ENCODE peak calls at places on chromosomes 3 and 15, in seven cellular contexts. One of them, this sample, is unnamed.

GRCh38 chr15:101131489-101132389 is 120.1 kb downstream of the CHSY1 start:
- DNase-seq in AG09309: no peak
- DNase-seq in amygdala: no peak
- DNase-seq in M059J: no peak
- DNase-seq in NCI-H2081: no peak
- DNase-seq in foreskin fibroblast: no peak
- DNase-seq in GM12878: no peak
- DNase-seq in this sample: peak; percentile 64

GRCh38 chr15:31013863-31014607 is 22.6 kb upstream of the MTMR10 start:
- DNase-seq in GM12878: peak; percentile 65
- DNase-seq in foreskin fibroblast: no peak
- DNase-seq in M059J: no peak
- DNase-seq in NCI-H2081: no peak
- DNase-seq in AG09309: no peak
- DNase-seq in amygdala: no peak
- DNase-seq in this sample: no peak

GRCh38 chr3:157290761-157291160 is 130.8 kb upstream of the CCNL1 start:
- DNase-seq in GM12878: no peak
- DNase-seq in NCI-H2081: no peak
- DNase-seq in foreskin fibroblast: peak; percentile 76
- DNase-seq in AG09309: peak; percentile 87
- DNase-seq in M059J: peak; percentile 80
- DNase-seq in amygdala: no peak
- DNase-seq in this sample: no peak

GRCh38 chr3:24428470-24428869 is 66.2 kb downstream of the THRB start:
- DNase-seq in foreskin fibroblast: no peak
- DNase-seq in M059J: no peak
- DNase-seq in GM12878: no peak
- DNase-seq in amygdala: no peak
- DNase-seq in AG09309: no peak
- DNase-seq in NCI-H2081: no peak
- DNase-seq in this sample: no peak

GRCh38 chr3:28844688-28845324 is 436.1 kb upstream of the RBMS3 start:
- DNase-seq in amygdala: no peak
- DNase-seq in GM12878: no peak
- DNase-seq in NCI-H2081: no peak
- DNase-seq in M059J: no peak
- DNase-seq in foreskin fibroblast: no peak
- DNase-seq in AG09309: no peak
- DNase-seq in this sample: no peak

GRCh38 chr15:100114526-100114925 is 227.2 kb downstream of the ADAMTS17 start:
- DNase-seq in GM12878: no peak
- DNase-seq in amygdala: no peak
- DNase-seq in AG09309: no peak
- DNase-seq in NCI-H2081: no peak
- DNase-seq in foreskin fibroblast: no peak
- DNase-seq in M059J: peak; percentile 78
- DNase-seq in this sample: peak; percentile 33

GRCh38 chr15:48355377-48355776 is 24.1 kb downstream of the DUT start:
- DNase-seq in M059J: no peak
- DNase-seq in GM12878: no peak
- DNase-seq in NCI-H2081: no peak
- DNase-seq in foreskin fibroblast: no peak
- DNase-seq in AG09309: peak; percentile 81
- DNase-seq in amygdala: no peak
- DNase-seq in this sample: no peak

GRCh38 chr3:159787794-159788205 is 200.8 kb upstream of the IL12A start:
- DNase-seq in NCI-H2081: no peak
- DNase-seq in M059J: peak; percentile 76
- DNase-seq in amygdala: no peak
- DNase-seq in foreskin fibroblast: no peak
- DNase-seq in AG09309: peak; percentile 17
- DNase-seq in GM12878: no peak
- DNase-seq in this sample: no peak

GRCh38 chr3:14537590-14538450 is 2.3 kb downstream of the GRIP2 start:
- DNase-seq in amygdala: no peak
- DNase-seq in foreskin fibroblast: no peak
- DNase-seq in M059J: no peak
- DNase-seq in GM12878: no peak
- DNase-seq in AG09309: no peak
- DNase-seq in NCI-H2081: no peak
- DNase-seq in this sample: peak; percentile 65

GRCh38 chr3:188590556-188590955 is 436.6 kb downstream of the LPP start:
- DNase-seq in M059J: no peak
- DNase-seq in AG09309: no peak
- DNase-seq in foreskin fibroblast: no peak
- DNase-seq in GM12878: no peak
- DNase-seq in amygdala: no peak
- DNase-seq in NCI-H2081: no peak
- DNase-seq in this sample: no peak

GRCh38 chr3:15809313-15809712 is 11.5 kb upstream of the ANKRD28 start:
- DNase-seq in AG09309: no peak
- DNase-seq in M059J: no peak
- DNase-seq in NCI-H2081: no peak
- DNase-seq in foreskin fibroblast: no peak
- DNase-seq in amygdala: no peak
- DNase-seq in GM12878: no peak
- DNase-seq in this sample: no peak

GRCh38 chr3:68878322-68878721 is 54.0 kb downstream of the TAFA4 start:
- DNase-seq in foreskin fibroblast: peak; percentile 7
- DNase-seq in NCI-H2081: peak; percentile 23
- DNase-seq in amygdala: no peak
- DNase-seq in M059J: peak; percentile 0
- DNase-seq in AG09309: peak; percentile 7
- DNase-seq in GM12878: no peak
- DNase-seq in this sample: no peak

GRCh38 chr3:141076821-141077571 is 25.8 kb downstream of the SPSB4 start:
- DNase-seq in M059J: no peak
- DNase-seq in AG09309: peak; percentile 7
- DNase-seq in NCI-H2081: peak; percentile 67
- DNase-seq in GM12878: no peak
- DNase-seq in foreskin fibroblast: peak; percentile 21
- DNase-seq in amygdala: peak; percentile 28
- DNase-seq in this sample: peak; percentile 83

GRCh38 chr15:77721963-77722362 is 89.3 kb upstream of the LINGO1 start:
- DNase-seq in M059J: no peak
- DNase-seq in AG09309: no peak
- DNase-seq in foreskin fibroblast: no peak
- DNase-seq in amygdala: no peak
- DNase-seq in GM12878: no peak
- DNase-seq in NCI-H2081: no peak
- DNase-seq in this sample: no peak

GRCh38 chr3:95905182-95905581 is 909.2 kb upstream of the EPHA6 start:
- DNase-seq in AG09309: no peak
- DNase-seq in GM12878: no peak
- DNase-seq in amygdala: no peak
- DNase-seq in NCI-H2081: no peak
- DNase-seq in foreskin fibroblast: no peak
- DNase-seq in M059J: no peak
- DNase-seq in this sample: no peak

GRCh38 chr15:85756411-85757072 is 38.2 kb downstream of the KLHL25 start:
- DNase-seq in foreskin fibroblast: no peak
- DNase-seq in GM12878: no peak
- DNase-seq in NCI-H2081: no peak
- DNase-seq in amygdala: no peak
- DNase-seq in M059J: no peak
- DNase-seq in AG09309: no peak
- DNase-seq in this sample: peak; percentile 51

GRCh38 chr3:9080165-9080564 is 116.9 kb upstream of the RAD18 start:
- DNase-seq in NCI-H2081: no peak
- DNase-seq in amygdala: no peak
- DNase-seq in GM12878: no peak
- DNase-seq in M059J: peak; percentile 53
- DNase-seq in AG09309: no peak
- DNase-seq in foreskin fibroblast: no peak
- DNase-seq in this sample: no peak

GRCh38 chr15:59168536-59168935 is 38.1 kb upstream of the LDHAL6B start:
- DNase-seq in GM12878: no peak
- DNase-seq in AG09309: no peak
- DNase-seq in NCI-H2081: no peak
- DNase-seq in amygdala: no peak
- DNase-seq in foreskin fibroblast: peak; percentile 54
- DNase-seq in M059J: peak; percentile 75
- DNase-seq in this sample: no peak

GRCh38 chr3:119219069-119219468 is 21.6 kb downstream of the B4GALT4 start:
- DNase-seq in amygdala: no peak
- DNase-seq in foreskin fibroblast: no peak
- DNase-seq in GM12878: no peak
- DNase-seq in M059J: no peak
- DNase-seq in NCI-H2081: no peak
- DNase-seq in AG09309: no peak
- DNase-seq in this sample: no peak

GRCh38 chr3:119597548-119598288 is at the start of gene PLA1A:
- DNase-seq in foreskin fibroblast: no peak
- DNase-seq in amygdala: no peak
- DNase-seq in GM12878: no peak
- DNase-seq in M059J: no peak
- DNase-seq in NCI-H2081: no peak
- DNase-seq in AG09309: no peak
- DNase-seq in this sample: no peak

GRCh38 chr3:181709537-181710279 is 2.0 kb upstream of the SOX2 start:
- DNase-seq in amygdala: no peak
- DNase-seq in AG09309: no peak
- DNase-seq in GM12878: no peak
- DNase-seq in NCI-H2081: peak; percentile 92
- DNase-seq in foreskin fibroblast: peak; percentile 27
- DNase-seq in M059J: peak; percentile 63
- DNase-seq in this sample: peak; percentile 86

This sample was measured in spleen.